ENCODE peak calls at places on chromosomes 16 and 17, in four cellular contexts. P is HepG2, R is K562, Z is HCT116. E is an unnamed sample.

GRCh38 chr17:74355065-74355464 is 6.6 kb downstream of the BTBD17 start:
- DNase-seq in P (no peak), R (no peak), Z (no peak), E (no peak)

GRCh38 chr17:80789356-80789902 is 202.2 kb upstream of the CHMP6 start:
- DNase-seq in P (no peak), R (no peak), Z (peak), E (no peak)

GRCh38 chr17:10729334-10730193 is at the start of gene TMEM220:
- DNase-seq in P (peak), R (no peak), Z (no peak), E (peak)

GRCh38 chr17:56912105-56912999 is 1.5 kb downstream of the TRIM25 start:
- DNase-seq in P (peak), R (no peak), Z (no peak), E (no peak)

GRCh38 chr17:81198826-81199481 is 23.8 kb downstream of the CEP131 start:
- DNase-seq in P (no peak), R (no peak), Z (no peak), E (no peak)

GRCh38 chr17:80688994-80689635 is 144.5 kb downstream of the RPTOR start:
- DNase-seq in P (no peak), R (peak), Z (no peak), E (no peak)

GRCh38 chr16:13032911-13033310 is 131.5 kb downstream of the SHISA9 start:
- DNase-seq in P (no peak), R (no peak), Z (no peak), E (no peak)

GRCh38 chr16:54411555-54411954 is 125.0 kb upstream of the IRX3 start:
- DNase-seq in P (no peak), R (no peak), Z (no peak), E (no peak)

GRCh38 chr17:58172369-58173071 is 5.7 kb downstream of the OR4D2 start:
- DNase-seq in P (peak), R (peak), Z (peak), E (peak)

GRCh38 chr16:27951752-27952151 is 111.8 kb downstream of the GSG1L start:
- DNase-seq in P (no peak), R (no peak), Z (no peak), E (no peak)

GRCh38 chr16:51151951-51152663 is 1.0 kb upstream of the SALL1 start:
- DNase-seq in P (peak), R (no peak), Z (no peak), E (peak)

GRCh38 chr17:63549289-63549945 is 860 bp upstream of the DCAF7 start:
- DNase-seq in P (no peak), R (no peak), Z (no peak), E (no peak)

GRCh38 chr17:8288336-8289102 is at the start of gene RANGRF:
- DNase-seq in P (peak), R (peak), Z (peak), E (peak)

GRCh38 chr16:11356573-11357331 is 11.5 kb downstream of the RMI2 start:
- DNase-seq in P (peak), R (peak), Z (no peak), E (peak)

GRCh38 chr16:845349-845740 is 44.8 kb upstream of the GNG13 start:
- DNase-seq in P (no peak), R (no peak), Z (no peak), E (no peak)

GRCh38 chr17:67129283-67129682 is 84.9 kb downstream of the CACNG1 start:
- DNase-seq in P (no peak), R (no peak), Z (no peak), E (no peak)

GRCh38 chr16:15897386-15897785 is 9.0 kb upstream of the CEP20 start:
- DNase-seq in P (no peak), R (no peak), Z (no peak), E (no peak)

GRCh38 chr17:55237268-55237667 is 27.5 kb upstream of the HLF start:
- DNase-seq in P (no peak), R (no peak), Z (no peak), E (no peak)

GRCh38 chr17:80795737-80796136 is 195.9 kb upstream of the CHMP6 start:
- DNase-seq in P (no peak), R (no peak), Z (no peak), E (peak)

GRCh38 chr17:38703742-38704644 is 1.1 kb upstream of the MLLT6 start:
- DNase-seq in P (peak), R (peak), Z (peak), E (peak)

GRCh38 chr16:22092143-22092933 is at the start of gene VWA3A:
- DNase-seq in P (no peak), R (no peak), Z (no peak), E (no peak)

GRCh38 chr17:17909078-17909477 is 63.1 kb downstream of the TOM1L2 start:
- DNase-seq in P (no peak), R (no peak), Z (no peak), E (no peak)

GRCh38 chr17:73462830-73463229 is 151.0 kb upstream of the CDC42EP4 start:
- DNase-seq in P (no peak), R (no peak), Z (no peak), E (no peak)

GRCh38 chr17:39923836-39924690 is 3.3 kb downstream of the ORMDL3 start:
- DNase-seq in P (peak), R (no peak), Z (no peak), E (no peak)

GRCh38 chr16:80997964-80998620 is 8.6 kb downstream of the CMC2 start:
- DNase-seq in P (no peak), R (no peak), Z (no peak), E (no peak)

GRCh38 chr17:17692353-17693252 is 11.3 kb downstream of the RAI1 start:
- DNase-seq in P (peak), R (no peak), Z (no peak), E (no peak)

GRCh38 chr16:84387021-84387420 is 18.7 kb downstream of the ATP2C2 start:
- DNase-seq in P (no peak), R (no peak), Z (no peak), E (no peak)

GRCh38 chr16:30472328-30472942 is at the start of gene ITGAL:
- DNase-seq in P (no peak), R (no peak), Z (no peak), E (no peak)

GRCh38 chr17:41528959-41529353 is 848 bp upstream of the KRT19 start:
- DNase-seq in P (no peak), R (no peak), Z (no peak), E (no peak)

GRCh38 chr16:15879255-15879804 is 9.1 kb downstream of the CEP20 start:
- DNase-seq in P (peak), R (peak), Z (no peak), E (no peak)

GRCh38 chr16:57064995-57065394 is 27.4 kb upstream of the CPNE2 start:
- DNase-seq in P (no peak), R (peak), Z (no peak), E (no peak)

GRCh38 chr16:89363621-89364393 is 126.6 kb downstream of the ANKRD11 start:
- DNase-seq in P (peak), R (no peak), Z (peak), E (peak)

GRCh38 chr17:44878627-44879221 is 20.5 kb downstream of the EFTUD2 start:
- DNase-seq in P (peak), R (peak), Z (peak), E (peak)
- TF ChIP-seq ELF1 in P (no peak), R (no peak), Z (no peak), E (no peak)

GRCh38 chr16:9072806-9073341 is 18.6 kb upstream of the HAPSTR1 start:
- DNase-seq in P (no peak), R (no peak), Z (no peak), E (no peak)
- TF ChIP-seq ELF1 in P (no peak), R (no peak), Z (no peak), E (no peak)

DNA sequence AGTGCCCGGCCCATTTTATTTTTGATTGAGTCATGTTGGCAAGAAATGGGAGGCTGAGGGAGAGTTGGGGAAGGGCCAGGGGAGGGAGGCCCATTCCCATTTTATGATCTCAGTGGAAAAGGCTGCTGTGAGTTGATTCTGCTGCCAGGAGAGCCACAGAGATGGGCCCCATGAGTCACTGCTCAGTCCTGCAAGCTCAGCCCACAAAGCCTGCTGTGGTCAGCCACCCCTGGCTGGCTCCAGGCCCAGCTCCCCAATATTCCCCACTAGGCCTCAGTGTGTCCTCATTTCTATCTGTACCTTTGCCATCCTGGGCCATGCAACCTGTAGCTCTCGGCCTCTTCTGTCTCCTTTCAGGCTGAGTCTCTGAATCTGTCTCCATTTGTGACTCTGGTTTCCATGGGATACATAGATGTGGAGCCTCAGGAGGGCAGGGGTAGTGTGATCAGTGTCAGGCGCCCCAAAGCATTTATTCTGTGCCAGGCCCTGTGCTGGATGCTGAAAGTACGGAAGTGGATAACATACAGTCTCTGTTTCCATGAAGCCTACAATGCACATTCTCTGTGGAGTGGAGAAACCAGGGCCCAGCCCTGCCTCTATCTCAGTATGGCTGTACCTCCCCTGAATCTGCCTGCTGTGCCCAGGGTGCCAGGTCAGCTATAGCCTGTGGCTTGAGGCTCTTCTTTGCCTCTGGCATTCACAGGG is 1.9 kb upstream of the PLEKHG4 start:
- DNase-seq in P (peak), R (peak), Z (peak), E (no peak)
- TF ChIP-seq ELF1 in P (no peak), R (no peak), Z (no peak), E (no peak)

GRCh38 chr16:75928295-75928694 is 202.0 kb upstream of the CPHXL start:
- DNase-seq in P (no peak), R (no peak), Z (no peak), E (no peak)
- TF ChIP-seq ELF1 in P (no peak), R (no peak), Z (no peak), E (no peak)

GRCh38 chr16:25235991-25236390 is 19.2 kb downstream of the AQP8 start:
- DNase-seq in P (no peak), R (no peak), Z (no peak), E (no peak)
- TF ChIP-seq ELF1 in P (no peak), R (no peak), Z (no peak), E (no peak)

GRCh38 chr16:73046484-73047214 is 1.3 kb downstream of the ZFHX3 start:
- DNase-seq in P (no peak), R (no peak), Z (no peak), E (no peak)

GRCh38 chr16:73049051-73049910 is 1.4 kb upstream of the ZFHX3 start:
- DNase-seq in P (no peak), R (no peak), Z (no peak), E (no peak)

GRCh38 chr16:73047221-73047535 is 750 bp downstream of the ZFHX3 start:
- DNase-seq in P (no peak), R (no peak), Z (no peak), E (no peak)

GRCh38 chr16:73047536-73048291 is at the start of gene ZFHX3:
- DNase-seq in P (peak), R (no peak), Z (no peak), E (peak)

GRCh38 chr16:73048292-73049050 is 543 bp upstream of the ZFHX3 start:
- DNase-seq in P (peak), R (no peak), Z (no peak), E (peak)
- TF ChIP-seq ELF1 in P (no peak), R (no peak), Z (no peak), E (no peak)

DNA sequence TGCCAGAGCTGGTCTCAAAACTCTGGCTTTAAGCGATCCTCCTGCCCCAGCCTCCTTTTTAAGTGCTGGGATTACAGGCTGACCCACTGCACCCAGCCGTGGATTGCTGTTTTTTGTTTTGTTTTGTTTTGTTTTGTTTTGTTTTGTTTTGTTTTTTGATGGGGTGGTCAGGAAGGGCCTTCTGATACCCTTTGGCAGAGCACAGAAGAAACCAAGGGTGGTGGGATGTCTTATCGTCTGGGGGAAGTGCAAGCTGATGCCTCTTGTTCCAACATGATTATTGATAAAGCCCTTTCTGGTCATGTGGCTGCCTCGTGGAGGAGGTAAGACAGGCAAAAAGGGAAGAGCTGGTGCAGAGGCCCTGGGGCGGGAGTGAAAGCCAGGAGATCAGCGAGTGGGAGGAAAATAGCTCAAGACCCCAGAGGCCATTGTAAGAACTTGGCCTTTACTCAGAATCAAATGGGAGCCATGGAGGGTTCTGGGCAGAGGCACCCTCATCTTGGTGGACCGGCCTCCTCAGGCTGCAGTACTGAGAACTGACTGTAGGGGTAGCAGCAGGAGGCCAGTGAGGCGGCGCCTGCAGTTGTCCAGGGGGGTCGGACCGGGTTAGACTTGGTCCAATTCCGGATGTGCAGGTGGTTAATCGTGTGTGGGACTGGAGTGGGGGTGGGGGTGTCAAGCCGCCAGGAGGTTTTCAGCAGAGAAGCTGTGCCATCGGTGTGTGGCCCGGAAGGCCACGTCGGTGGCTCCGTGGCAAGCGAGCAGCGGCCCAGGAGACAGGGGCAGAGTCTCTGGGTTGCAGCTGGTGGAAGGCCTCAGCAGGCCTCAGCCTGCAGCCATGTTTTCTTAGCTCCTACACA is 84.4 kb upstream of the GSE1 start:
- DNase-seq in P (no peak), R (peak), Z (no peak), E (peak)
- TF ChIP-seq ELF1 in P (no peak), R (peak), Z (no peak), E (no peak)

GRCh38 chr17:68603663-68604062 is 2.5 kb upstream of the FAM20A start:
- DNase-seq in P (no peak), R (no peak), Z (no peak), E (no peak)
- TF ChIP-seq ELF1 in P (no peak), R (no peak), Z (no peak), E (no peak)

DNA sequence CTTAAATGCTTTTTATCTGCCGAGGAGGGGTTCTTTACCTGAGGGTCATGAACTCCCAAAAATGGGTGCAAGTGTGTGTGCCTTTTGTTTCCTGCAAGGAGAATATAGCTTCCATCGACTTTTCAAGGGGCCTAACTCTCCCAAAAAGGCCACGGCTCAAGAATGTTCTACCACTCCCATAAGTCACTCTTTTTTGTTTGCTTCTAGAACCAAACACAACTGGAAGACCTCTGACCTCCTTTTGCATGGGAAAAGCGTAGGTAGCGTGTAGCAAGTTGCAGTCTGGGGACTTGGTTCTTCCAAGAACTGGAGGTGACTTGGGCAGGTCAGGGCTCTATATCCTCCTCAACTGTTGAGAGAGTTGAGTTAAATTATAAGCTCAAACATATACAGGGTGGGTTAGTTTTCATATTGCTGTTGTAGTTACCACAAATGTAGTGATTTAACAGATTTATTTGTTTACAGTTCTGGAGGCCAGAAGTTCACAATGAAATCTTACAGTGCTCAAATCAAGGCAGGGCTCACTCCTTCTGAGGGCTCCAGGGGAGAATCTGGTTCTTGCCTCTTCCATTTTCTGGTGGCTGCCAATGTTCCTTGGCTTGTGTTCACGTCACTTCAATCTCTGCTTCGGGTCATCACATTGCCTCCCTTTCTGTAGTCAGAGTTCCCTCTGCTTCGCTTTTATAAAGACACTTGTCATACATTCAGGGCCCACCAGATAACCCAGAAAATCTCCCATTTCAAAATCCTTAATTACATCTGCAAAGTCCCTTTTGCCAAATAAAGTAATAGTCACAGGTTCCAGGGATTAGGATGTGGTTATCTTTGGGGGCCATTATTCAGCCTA is 1.4 kb downstream of the TMEM97 start:
- DNase-seq in P (no peak), R (no peak), Z (no peak), E (no peak)
- TF ChIP-seq ELF1 in P (no peak), R (no peak), Z (no peak), E (no peak)

DNA sequence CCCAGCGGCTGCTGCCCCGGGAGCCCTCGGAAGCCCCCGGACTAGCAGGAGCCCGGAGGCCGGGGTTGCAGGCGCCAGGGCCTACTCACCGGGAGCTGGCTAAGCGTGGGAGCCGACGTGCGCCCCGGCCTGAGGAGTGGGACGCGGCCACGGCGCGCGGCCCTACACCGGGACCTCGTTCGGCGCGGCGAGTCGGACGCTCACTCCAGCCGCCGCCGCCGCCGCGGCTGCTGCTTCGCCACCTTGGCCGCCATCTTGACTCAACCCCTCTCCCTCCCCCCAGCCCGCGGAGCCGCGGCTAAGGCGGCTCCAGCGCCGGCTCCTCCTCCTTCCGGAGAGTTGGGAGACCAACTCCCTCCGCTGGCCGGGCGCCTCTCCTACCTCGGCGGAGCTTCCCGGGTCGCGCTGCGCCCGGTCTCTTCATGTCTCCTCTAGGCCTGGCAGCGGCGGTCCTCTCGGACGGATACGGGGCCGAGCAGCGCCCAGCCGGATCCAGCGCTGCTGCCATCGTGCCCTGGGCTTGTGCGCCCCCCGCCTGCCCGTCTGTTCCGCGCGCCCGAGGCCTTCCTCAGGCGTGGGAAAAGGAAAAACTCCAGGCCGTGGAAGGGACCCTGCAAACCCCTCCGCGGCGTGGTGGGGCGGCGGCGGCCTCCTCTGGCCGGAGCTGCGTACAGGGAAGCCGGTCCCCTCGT is at the start of gene NCOR1:
- DNase-seq in P (peak), R (peak), Z (peak), E (peak)
- TF ChIP-seq ELF1 in P (peak), R (no peak), Z (no peak), E (no peak)